ENCODE peak calls at places on chromosomes 4 and X, in five cellular contexts. One of them, this sample, is unnamed. For H3K9me3, the result is how much of the 10 kb centered on the place peaks cover.

GRCh38 chrX:68568136-68568535 is 69.3 kb downstream of the YIPF6 start:
- DNase-seq in pancreas: no peak
- DNase-seq in transverse colon: no peak
- DNase-seq in SK-N-SH: no peak
- DNase-seq in left ventricle myocardium inferior: no peak
- DNase-seq in this sample: no peak

GRCh38 chrX:70007946-70008345 is 41.8 kb downstream of the AWAT2 start:
- DNase-seq in SK-N-SH: no peak
- DNase-seq in pancreas: no peak
- DNase-seq in left ventricle myocardium inferior: no peak
- DNase-seq in transverse colon: no peak
- DNase-seq in this sample: no peak

GRCh38 chr4:48436318-48436717 is 46.8 kb upstream of the SLC10A4 start:
- DNase-seq in pancreas: no peak
- DNase-seq in SK-N-SH: no peak
- DNase-seq in transverse colon: no peak
- DNase-seq in left ventricle myocardium inferior: no peak
- DNase-seq in this sample: no peak

GRCh38 chr4:91990726-91991125 is 313.0 kb upstream of the GRID2 start:
- DNase-seq in SK-N-SH: no peak
- DNase-seq in transverse colon: no peak
- DNase-seq in pancreas: no peak
- DNase-seq in left ventricle myocardium inferior: no peak
- DNase-seq in this sample: no peak

GRCh38 chrX:153973127-153974002 is 811 bp downstream of the TMEM187 start:
- DNase-seq in SK-N-SH: no peak
- DNase-seq in left ventricle myocardium inferior: no peak
- DNase-seq in transverse colon: no peak
- DNase-seq in pancreas: peak
- DNase-seq in this sample: no peak

GRCh38 chr4:165364452-165365080 is 14.2 kb upstream of the CPE start:
- DNase-seq in pancreas: no peak
- DNase-seq in left ventricle myocardium inferior: no peak
- DNase-seq in SK-N-SH: no peak
- DNase-seq in transverse colon: peak
- DNase-seq in this sample: no peak

GRCh38 chr4:168736831-168737230 is 240.0 kb downstream of the PALLD start:
- DNase-seq in left ventricle myocardium inferior: no peak
- DNase-seq in pancreas: no peak
- DNase-seq in SK-N-SH: no peak
- DNase-seq in transverse colon: no peak
- DNase-seq in this sample: no peak

GRCh38 chr4:105061136-105061696 is 85.5 kb upstream of the TET2 start:
- DNase-seq in left ventricle myocardium inferior: no peak
- DNase-seq in pancreas: no peak
- DNase-seq in SK-N-SH: no peak
- DNase-seq in transverse colon: peak
- DNase-seq in this sample: no peak

GRCh38 chrX:129932792-129933321 is 26.9 kb downstream of the UTP14A start:
- DNase-seq in transverse colon: peak
- DNase-seq in SK-N-SH: no peak
- DNase-seq in left ventricle myocardium inferior: peak
- DNase-seq in pancreas: peak
- DNase-seq in this sample: peak

GRCh38 chrX:30874851-30875250 is 14.2 kb downstream of the TAB3 start:
- DNase-seq in left ventricle myocardium inferior: no peak
- DNase-seq in transverse colon: no peak
- DNase-seq in SK-N-SH: no peak
- DNase-seq in pancreas: no peak
- DNase-seq in this sample: no peak

GRCh38 chr4:86013623-86014022 is 346.2 kb downstream of the MAPK10 start:
- DNase-seq in left ventricle myocardium inferior: no peak
- DNase-seq in transverse colon: no peak
- DNase-seq in pancreas: no peak
- DNase-seq in SK-N-SH: no peak
- DNase-seq in this sample: no peak

GRCh38 chrX:105228602-105229001 is 8.1 kb upstream of the TEX13A start:
- DNase-seq in left ventricle myocardium inferior: no peak
- DNase-seq in pancreas: no peak
- DNase-seq in transverse colon: no peak
- DNase-seq in SK-N-SH: no peak
- DNase-seq in this sample: no peak

GRCh38 chr4:171846232-171846631 is 33.0 kb downstream of the GALNTL6 start:
- DNase-seq in SK-N-SH: peak
- DNase-seq in transverse colon: peak
- DNase-seq in left ventricle myocardium inferior: no peak
- DNase-seq in pancreas: no peak
- DNase-seq in this sample: no peak

GRCh38 chr4:172709376-172709775 is 459.2 kb upstream of the GALNT7 start:
- DNase-seq in SK-N-SH: no peak
- DNase-seq in pancreas: no peak
- DNase-seq in left ventricle myocardium inferior: no peak
- DNase-seq in transverse colon: no peak
- DNase-seq in this sample: no peak

GRCh38 chr4:168765726-168766125 is 244.3 kb downstream of the CBR4 start:
- DNase-seq in transverse colon: peak
- DNase-seq in left ventricle myocardium inferior: peak
- DNase-seq in SK-N-SH: no peak
- DNase-seq in pancreas: no peak
- DNase-seq in this sample: peak

GRCh38 chr4:8592366-8593267 is at the start of gene CPZ:
- DNase-seq in SK-N-SH: no peak
- DNase-seq in transverse colon: no peak
- DNase-seq in pancreas: no peak
- DNase-seq in left ventricle myocardium inferior: no peak
- DNase-seq in this sample: peak

GRCh38 chrX:132738951-132739350 is 219.5 kb downstream of the HS6ST2 start:
- DNase-seq in transverse colon: no peak
- DNase-seq in SK-N-SH: no peak
- DNase-seq in left ventricle myocardium inferior: no peak
- DNase-seq in pancreas: no peak
- DNase-seq in this sample: no peak

GRCh38 chrX:42017971-42018370 is 94.6 kb upstream of the CASK start:
- DNase-seq in SK-N-SH: no peak
- DNase-seq in transverse colon: no peak
- DNase-seq in left ventricle myocardium inferior: no peak
- DNase-seq in pancreas: no peak
- DNase-seq in this sample: no peak

GRCh38 chr4:74117024-74117534 is 18.1 kb upstream of the CXCL2 start:
- DNase-seq in transverse colon: peak
- DNase-seq in SK-N-SH: no peak
- DNase-seq in left ventricle myocardium inferior: peak
- DNase-seq in pancreas: peak
- DNase-seq in this sample: peak

GRCh38 chrX:109172091-109172602 is 309.7 kb downstream of the GUCY2F start:
- DNase-seq in transverse colon: no peak
- DNase-seq in left ventricle myocardium inferior: no peak
- DNase-seq in SK-N-SH: no peak
- DNase-seq in pancreas: peak
- DNase-seq in this sample: no peak

GRCh38 chrX:22314692-22315091 is 42.0 kb downstream of the CBLL2 start:
- DNase-seq in left ventricle myocardium inferior: no peak
- DNase-seq in pancreas: no peak
- DNase-seq in SK-N-SH: no peak
- DNase-seq in transverse colon: no peak
- DNase-seq in this sample: no peak

GRCh38 chrX:49179358-49179757 is 6.8 kb downstream of the PRICKLE3 start:
- DNase-seq in SK-N-SH: no peak
- DNase-seq in transverse colon: no peak
- DNase-seq in pancreas: no peak
- DNase-seq in left ventricle myocardium inferior: no peak
- DNase-seq in this sample: no peak

GRCh38 chr4:48640225-48640624 is 139.9 kb downstream of the FRYL start:
- DNase-seq in pancreas: no peak
- DNase-seq in left ventricle myocardium inferior: no peak
- DNase-seq in transverse colon: no peak
- DNase-seq in SK-N-SH: no peak
- DNase-seq in this sample: no peak

GRCh38 chr4:93828830-93829530 is 427 bp downstream of the ATOH1 start:
- DNase-seq in transverse colon: peak
- DNase-seq in SK-N-SH: peak
- DNase-seq in pancreas: peak
- DNase-seq in left ventricle myocardium inferior: no peak
- DNase-seq in this sample: peak

GRCh38 chr4:43680416-43680815 is 768.2 kb downstream of the KCTD8 start:
- DNase-seq in transverse colon: no peak
- DNase-seq in SK-N-SH: no peak
- DNase-seq in pancreas: no peak
- DNase-seq in left ventricle myocardium inferior: no peak
- DNase-seq in this sample: no peak

GRCh38 chr4:14783011-14783877 is 219.0 kb upstream of the CPEB2 start:
- DNase-seq in transverse colon: no peak
- DNase-seq in SK-N-SH: no peak
- DNase-seq in left ventricle myocardium inferior: no peak
- DNase-seq in pancreas: no peak
- DNase-seq in this sample: no peak

DNA sequence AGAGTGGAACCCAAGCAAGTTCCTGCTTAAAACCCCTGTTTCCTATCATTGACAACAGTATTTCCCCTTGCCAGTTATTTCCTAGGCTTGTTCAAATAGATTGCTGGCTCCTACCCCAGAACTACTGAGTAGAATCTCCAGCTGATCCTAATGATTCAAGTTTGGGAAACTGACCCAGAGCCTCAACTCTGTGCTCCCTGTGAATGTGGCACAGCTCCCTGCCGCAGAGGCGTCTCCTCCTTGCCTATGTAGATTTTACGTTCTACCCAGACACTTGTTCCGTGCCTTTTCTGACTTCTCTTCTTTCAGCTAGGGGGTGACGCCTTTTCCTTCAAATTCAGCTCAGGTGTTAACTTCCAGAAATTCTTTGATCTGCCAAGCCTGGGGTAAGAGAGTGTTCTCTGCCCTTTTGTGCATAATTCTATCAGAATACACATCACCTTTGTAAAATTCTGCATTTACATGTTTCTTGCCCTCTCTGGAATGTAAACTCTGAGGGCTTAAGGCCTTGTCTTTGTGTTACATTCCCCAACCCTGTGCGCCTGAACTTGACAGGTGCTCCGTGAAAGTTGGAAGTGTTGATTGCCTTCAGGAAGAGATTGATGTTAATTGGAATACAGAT is 4.4 kb downstream of the LSM6 start:
- DNase-seq in left ventricle myocardium inferior: no peak
- DNase-seq in SK-N-SH: no peak
- DNase-seq in pancreas: no peak
- DNase-seq in transverse colon: no peak
- DNase-seq in this sample: no peak
- H3K9me3 ChIP-seq in left ventricle myocardium inferior: under half
- H3K9me3 ChIP-seq in SK-N-SH: under half
- H3K9me3 ChIP-seq in pancreas: under half
- H3K9me3 ChIP-seq in transverse colon: under half
- H3K9me3 ChIP-seq in this sample: under half

DNA sequence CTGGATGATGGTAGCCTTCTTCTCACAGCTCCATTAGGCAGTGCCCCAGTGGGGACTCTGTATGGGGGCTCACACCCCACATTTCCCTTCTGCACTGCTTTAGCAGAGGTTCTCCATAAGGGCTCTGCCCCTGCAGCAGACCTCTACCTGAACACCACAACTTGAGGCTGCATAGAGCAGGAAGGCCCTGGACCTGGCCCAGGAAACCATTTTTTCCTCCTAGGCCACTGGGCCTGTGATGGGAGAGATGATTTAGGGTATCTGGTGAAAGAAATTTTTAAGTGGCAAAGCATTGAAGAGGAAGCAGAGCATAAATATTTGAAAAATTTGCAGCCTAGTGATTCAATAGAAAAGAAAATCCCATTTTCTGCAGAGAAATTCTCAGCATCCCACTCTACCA is 17.3 kb downstream of the F8A3 start:
- DNase-seq in left ventricle myocardium inferior: no peak
- DNase-seq in pancreas: no peak
- DNase-seq in transverse colon: no peak
- DNase-seq in SK-N-SH: no peak
- DNase-seq in this sample: no peak
- H3K9me3 ChIP-seq in left ventricle myocardium inferior: under half
- H3K9me3 ChIP-seq in pancreas: under half
- H3K9me3 ChIP-seq in transverse colon: under half
- H3K9me3 ChIP-seq in SK-N-SH: under half
- H3K9me3 ChIP-seq in this sample: under half

GRCh38 chr4:384311-385010 is 46.8 kb downstream of the ZNF141 start:
- DNase-seq in SK-N-SH: no peak
- DNase-seq in left ventricle myocardium inferior: no peak
- DNase-seq in transverse colon: no peak
- DNase-seq in pancreas: no peak
- DNase-seq in this sample: no peak

GRCh38 chr4:385934-386707 is 48.5 kb downstream of the ZNF141 start:
- DNase-seq in SK-N-SH: peak
- DNase-seq in transverse colon: no peak
- DNase-seq in pancreas: peak
- DNase-seq in left ventricle myocardium inferior: no peak
- DNase-seq in this sample: no peak

DNA sequence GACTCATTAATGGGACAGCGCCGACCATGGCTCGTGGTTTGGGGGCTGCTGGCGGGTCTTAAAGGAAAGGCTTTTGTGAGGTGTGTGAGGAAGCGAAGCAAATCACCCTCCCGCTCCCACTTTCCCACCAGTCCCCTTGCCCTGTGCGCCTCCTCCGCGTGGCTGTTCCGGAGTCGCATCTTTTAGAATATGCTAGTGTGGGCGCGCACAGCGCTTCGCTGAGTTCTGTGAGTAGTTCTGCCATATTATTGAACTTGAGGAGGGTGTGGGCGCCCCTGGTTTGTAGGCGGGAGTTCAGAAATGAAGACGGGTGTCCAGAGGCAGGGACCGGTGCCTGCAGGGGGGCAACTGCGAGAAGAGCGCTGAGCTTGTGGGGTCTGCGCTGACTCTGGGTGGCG is 49.1 kb downstream of the ZNF141 start:
- DNase-seq in pancreas: no peak
- DNase-seq in left ventricle myocardium inferior: no peak
- DNase-seq in SK-N-SH: no peak
- DNase-seq in transverse colon: no peak
- DNase-seq in this sample: no peak
- H3K9me3 ChIP-seq in pancreas: under half
- H3K9me3 ChIP-seq in left ventricle myocardium inferior: half or more
- H3K9me3 ChIP-seq in SK-N-SH: under half
- H3K9me3 ChIP-seq in transverse colon: half or more
- H3K9me3 ChIP-seq in this sample: under half

GRCh38 chrX:141415889-141416288 is 168.6 kb downstream of the SPANXA1 start:
- DNase-seq in SK-N-SH: no peak
- DNase-seq in pancreas: no peak
- DNase-seq in left ventricle myocardium inferior: no peak
- DNase-seq in transverse colon: no peak
- DNase-seq in this sample: no peak
- H3K9me3 ChIP-seq in SK-N-SH: under half
- H3K9me3 ChIP-seq in pancreas: under half
- H3K9me3 ChIP-seq in left ventricle myocardium inferior: under half
- H3K9me3 ChIP-seq in transverse colon: under half
- H3K9me3 ChIP-seq in this sample: under half